ENCODE peak calls at places on chromosomes 1 and 21, in four cellular contexts. One of them, this sample, is unnamed.

GRCh38 chr1:16088996-16089395 is 15.5 kb upstream of the FAM131C start:
- DNase-seq in transverse colon: no peak
- DNase-seq in MM.1S: no peak
- DNase-seq in mammary epithelial cell: peak
- DNase-seq in this sample: peak

GRCh38 chr1:226654046-226654445 is 85.0 kb downstream of the ITPKB start:
- DNase-seq in transverse colon: no peak
- DNase-seq in mammary epithelial cell: no peak
- DNase-seq in MM.1S: peak
- DNase-seq in this sample: no peak

GRCh38 chr1:94240822-94241221 is 3.4 kb upstream of the ARHGAP29 start:
- DNase-seq in MM.1S: no peak
- DNase-seq in mammary epithelial cell: no peak
- DNase-seq in transverse colon: no peak
- DNase-seq in this sample: no peak

GRCh38 chr1:226429051-226429461 is 21.2 kb upstream of the PARP1 start:
- DNase-seq in transverse colon: no peak
- DNase-seq in mammary epithelial cell: no peak
- DNase-seq in MM.1S: no peak
- DNase-seq in this sample: no peak

GRCh38 chr1:1361233-1361981 is 3.1 kb upstream of the MXRA8 start:
- DNase-seq in transverse colon: no peak
- DNase-seq in mammary epithelial cell: no peak
- DNase-seq in MM.1S: no peak
- DNase-seq in this sample: no peak

GRCh38 chr21:38082936-38083335 is 166.7 kb upstream of the KCNJ6 start:
- DNase-seq in transverse colon: no peak
- DNase-seq in mammary epithelial cell: peak
- DNase-seq in MM.1S: no peak
- DNase-seq in this sample: no peak

GRCh38 chr21:46100020-46100419 is 2.1 kb downstream of the COL6A2 start:
- DNase-seq in transverse colon: no peak
- DNase-seq in MM.1S: no peak
- DNase-seq in mammary epithelial cell: no peak
- DNase-seq in this sample: no peak

GRCh38 chr1:155334980-155335379 is 14.3 kb downstream of the RUSC1 start:
- DNase-seq in mammary epithelial cell: no peak
- DNase-seq in transverse colon: no peak
- DNase-seq in MM.1S: no peak
- DNase-seq in this sample: no peak

GRCh38 chr21:41359289-41359688 is 2.5 kb upstream of the MX2 start:
- DNase-seq in MM.1S: no peak
- DNase-seq in mammary epithelial cell: no peak
- DNase-seq in transverse colon: no peak
- DNase-seq in this sample: no peak

GRCh38 chr21:45142469-45142868 is 68.1 kb downstream of the ADARB1 start:
- DNase-seq in MM.1S: no peak
- DNase-seq in mammary epithelial cell: no peak
- DNase-seq in transverse colon: no peak
- DNase-seq in this sample: no peak

GRCh38 chr1:6408023-6408422 is 11.7 kb downstream of the HES2 start:
- DNase-seq in transverse colon: no peak
- DNase-seq in mammary epithelial cell: no peak
- DNase-seq in MM.1S: no peak
- DNase-seq in this sample: no peak

GRCh38 chr1:64942118-64942517 is 24.2 kb downstream of the JAK1 start:
- DNase-seq in MM.1S: no peak
- DNase-seq in mammary epithelial cell: no peak
- DNase-seq in transverse colon: no peak
- DNase-seq in this sample: no peak

GRCh38 chr1:64766385-64766784 is 21.5 kb downstream of the RAVER2 start:
- DNase-seq in mammary epithelial cell: peak
- DNase-seq in transverse colon: no peak
- DNase-seq in MM.1S: no peak
- DNase-seq in this sample: no peak

GRCh38 chr1:160590488-160590887 is 11.2 kb upstream of the CD84 start:
- DNase-seq in mammary epithelial cell: no peak
- DNase-seq in transverse colon: no peak
- DNase-seq in MM.1S: no peak
- DNase-seq in this sample: no peak

GRCh38 chr1:89519779-89520358 is 4.8 kb upstream of the LRRC8B start:
- DNase-seq in MM.1S: peak
- DNase-seq in transverse colon: peak
- DNase-seq in mammary epithelial cell: peak
- DNase-seq in this sample: peak

GRCh38 chr1:16241116-16241763 is 4.3 kb upstream of the CPLANE2 start:
- DNase-seq in MM.1S: no peak
- DNase-seq in mammary epithelial cell: no peak
- DNase-seq in transverse colon: peak
- DNase-seq in this sample: no peak

GRCh38 chr1:167066333-167067122 is 23.6 kb downstream of the GPA33 start:
- DNase-seq in MM.1S: peak
- DNase-seq in transverse colon: peak
- DNase-seq in mammary epithelial cell: peak
- DNase-seq in this sample: peak

GRCh38 chr1:172885411-172885810 is 165.3 kb downstream of the TNFSF18 start:
- DNase-seq in MM.1S: no peak
- DNase-seq in transverse colon: no peak
- DNase-seq in mammary epithelial cell: no peak
- DNase-seq in this sample: no peak

GRCh38 chr1:212410231-212410825 is 4.4 kb downstream of the PACC1 start:
- DNase-seq in mammary epithelial cell: no peak
- DNase-seq in MM.1S: no peak
- DNase-seq in transverse colon: no peak
- DNase-seq in this sample: no peak

GRCh38 chr1:234481771-234482170 is 2.8 kb upstream of the TARBP1 start:
- DNase-seq in MM.1S: no peak
- DNase-seq in transverse colon: no peak
- DNase-seq in mammary epithelial cell: no peak
- DNase-seq in this sample: no peak

GRCh38 chr1:81600878-81601658 is 199.7 kb upstream of the ADGRL2 start:
- DNase-seq in transverse colon: no peak
- DNase-seq in MM.1S: no peak
- DNase-seq in mammary epithelial cell: no peak
- DNase-seq in this sample: no peak

GRCh38 chr1:42282867-42283583 is 52.0 kb downstream of the FOXJ3 start:
- DNase-seq in mammary epithelial cell: peak
- DNase-seq in MM.1S: no peak
- DNase-seq in transverse colon: no peak
- DNase-seq in this sample: no peak
- TF ChIP-seq CTCF in mammary epithelial cell: no peak
- TF ChIP-seq CTCF in MM.1S: no peak
- TF ChIP-seq CTCF in transverse colon: no peak
- TF ChIP-seq CTCF in this sample: no peak

DNA sequence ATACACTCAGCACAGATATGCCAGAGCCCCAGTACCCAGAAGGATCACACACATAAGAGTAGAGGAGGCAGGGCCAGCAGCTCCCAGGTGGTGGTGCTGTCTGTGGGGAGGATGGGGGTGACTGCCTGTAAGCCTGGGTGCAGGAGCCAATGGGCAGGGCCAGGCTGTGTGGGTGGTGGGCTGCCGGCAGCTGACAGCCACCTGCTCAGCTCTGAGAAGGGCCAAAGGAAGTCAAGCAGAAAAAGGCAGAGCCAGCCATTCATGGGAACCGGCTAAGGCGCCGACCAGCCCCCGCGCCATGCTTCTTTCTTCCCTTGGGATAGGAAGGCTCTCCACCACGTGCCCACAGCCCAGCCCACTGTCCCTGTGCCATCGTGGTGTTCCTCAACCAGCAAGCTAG is 14.1 kb downstream of the PIK3C2B start:
- DNase-seq in transverse colon: no peak
- DNase-seq in MM.1S: no peak
- DNase-seq in mammary epithelial cell: no peak
- DNase-seq in this sample: no peak
- H3K27ac ChIP-seq in transverse colon: peak
- H3K27ac ChIP-seq in MM.1S: no peak
- H3K27ac ChIP-seq in mammary epithelial cell: no peak
- H3K27ac ChIP-seq in this sample: no peak

GRCh38 chr21:32096411-32096810 is 182.4 kb downstream of the MIS18A start:
- DNase-seq in mammary epithelial cell: no peak
- DNase-seq in transverse colon: no peak
- DNase-seq in MM.1S: peak
- DNase-seq in this sample: no peak
- TF ChIP-seq CTCF in mammary epithelial cell: no peak
- TF ChIP-seq CTCF in transverse colon: peak
- TF ChIP-seq CTCF in MM.1S: peak
- TF ChIP-seq CTCF in this sample: no peak

GRCh38 chr1:61140778-61141177 is 58.4 kb downstream of the NFIA start:
- DNase-seq in mammary epithelial cell: no peak
- DNase-seq in transverse colon: no peak
- DNase-seq in MM.1S: peak
- DNase-seq in this sample: no peak

GRCh38 chr1:61140056-61140549 is 57.7 kb downstream of the NFIA start:
- DNase-seq in mammary epithelial cell: no peak
- DNase-seq in MM.1S: no peak
- DNase-seq in transverse colon: no peak
- DNase-seq in this sample: no peak

GRCh38 chr1:61143821-61144220 is 61.5 kb downstream of the NFIA start:
- DNase-seq in transverse colon: no peak
- DNase-seq in mammary epithelial cell: no peak
- DNase-seq in MM.1S: no peak
- DNase-seq in this sample: no peak

GRCh38 chr1:61141288-61142044 is 59.1 kb downstream of the NFIA start:
- DNase-seq in mammary epithelial cell: peak
- DNase-seq in MM.1S: peak
- DNase-seq in transverse colon: no peak
- DNase-seq in this sample: peak

GRCh38 chr1:61142726-61143500 is 60.6 kb downstream of the NFIA start:
- DNase-seq in transverse colon: no peak
- DNase-seq in MM.1S: no peak
- DNase-seq in mammary epithelial cell: peak
- DNase-seq in this sample: no peak
- H3K27ac ChIP-seq in transverse colon: no peak
- H3K27ac ChIP-seq in MM.1S: no peak
- H3K27ac ChIP-seq in mammary epithelial cell: no peak
- H3K27ac ChIP-seq in this sample: peak

DNA sequence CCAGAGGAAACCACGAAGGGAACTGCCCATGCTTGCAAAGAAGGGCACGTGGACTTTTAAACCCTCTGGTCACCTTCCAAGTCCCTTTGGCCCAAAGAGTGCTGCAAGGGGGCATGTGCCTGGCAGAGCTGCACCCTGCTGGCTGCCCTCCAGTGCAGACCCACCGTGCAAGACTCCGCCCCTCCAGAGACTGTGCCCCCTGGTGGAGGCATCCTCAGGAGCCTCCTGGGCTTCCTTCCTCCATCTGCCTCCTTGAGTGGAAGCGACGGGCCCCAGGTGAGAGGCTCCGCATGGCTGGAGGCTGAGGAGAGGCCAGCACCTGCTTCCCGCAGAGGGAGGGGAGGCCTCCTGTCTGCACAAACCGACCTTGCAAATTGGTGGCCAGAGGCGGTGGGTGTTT is 100.7 kb downstream of the CRYAA start:
- DNase-seq in transverse colon: no peak
- DNase-seq in mammary epithelial cell: no peak
- DNase-seq in MM.1S: no peak
- DNase-seq in this sample: no peak
- TF ChIP-seq CTCF in transverse colon: no peak
- TF ChIP-seq CTCF in mammary epithelial cell: peak
- TF ChIP-seq CTCF in MM.1S: peak
- TF ChIP-seq CTCF in this sample: no peak

GRCh38 chr1:246569248-246570238 is 3.3 kb downstream of the CNST start:
- DNase-seq in MM.1S: no peak
- DNase-seq in mammary epithelial cell: peak
- DNase-seq in transverse colon: peak
- DNase-seq in this sample: no peak
- H3K27ac ChIP-seq in MM.1S: no peak
- H3K27ac ChIP-seq in mammary epithelial cell: no peak
- H3K27ac ChIP-seq in transverse colon: peak
- H3K27ac ChIP-seq in this sample: no peak

DNA sequence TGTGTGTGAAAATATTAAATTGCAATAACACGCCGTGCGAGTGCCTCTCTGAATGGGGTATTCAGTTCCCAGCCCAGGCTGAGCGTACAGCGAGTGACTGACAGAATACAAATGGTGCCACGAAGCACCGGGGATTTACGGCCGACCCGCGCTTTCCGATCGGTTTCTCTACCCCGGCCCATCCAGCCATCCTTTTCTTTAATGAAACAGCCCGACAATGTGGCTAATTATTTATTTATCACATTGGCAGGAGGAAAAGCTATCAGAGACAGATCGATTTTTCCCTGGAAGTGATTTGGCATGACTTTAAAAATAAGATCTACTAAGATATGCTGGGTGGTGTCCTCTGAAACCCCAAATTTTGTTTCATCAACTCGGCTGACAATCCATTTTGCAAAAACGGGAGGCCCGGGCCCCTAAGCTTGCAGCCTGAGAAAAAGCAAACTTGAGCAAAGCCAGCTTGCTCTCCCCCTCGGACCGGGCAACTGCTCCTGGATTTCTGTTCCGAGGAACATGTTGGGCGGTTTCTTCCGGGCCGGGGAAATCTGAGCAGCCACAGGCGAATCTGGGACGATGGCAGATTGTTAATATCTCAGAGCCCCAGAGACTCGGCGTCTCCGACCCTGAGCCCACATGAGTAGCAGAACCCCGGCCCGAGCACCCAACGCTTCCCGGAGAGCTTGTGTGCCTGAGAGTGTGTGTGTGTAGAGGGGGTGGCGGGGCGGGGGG is 11.4 kb downstream of the PRDM16 start:
- DNase-seq in mammary epithelial cell: no peak
- DNase-seq in MM.1S: no peak
- DNase-seq in transverse colon: no peak
- DNase-seq in this sample: no peak
- TF ChIP-seq CTCF in mammary epithelial cell: no peak
- TF ChIP-seq CTCF in MM.1S: no peak
- TF ChIP-seq CTCF in transverse colon: no peak
- TF ChIP-seq CTCF in this sample: no peak

GRCh38 chr1:97334454-97334853 is 586.4 kb downstream of the DPYD start:
- DNase-seq in MM.1S: no peak
- DNase-seq in transverse colon: no peak
- DNase-seq in mammary epithelial cell: peak
- DNase-seq in this sample: no peak
- H3K27ac ChIP-seq in MM.1S: no peak
- H3K27ac ChIP-seq in transverse colon: no peak
- H3K27ac ChIP-seq in mammary epithelial cell: no peak
- H3K27ac ChIP-seq in this sample: no peak

GRCh38 chr1:46183119-46183842 is 7.0 kb upstream of the P3R3URF start:
- DNase-seq in mammary epithelial cell: peak
- DNase-seq in MM.1S: no peak
- DNase-seq in transverse colon: peak
- DNase-seq in this sample: peak

GRCh38 chr1:46179138-46180081 is 3.1 kb upstream of the P3R3URF start:
- DNase-seq in MM.1S: peak
- DNase-seq in mammary epithelial cell: peak
- DNase-seq in transverse colon: peak
- DNase-seq in this sample: peak

GRCh38 chr1:46176211-46176865 is at the start of gene P3R3URF:
- DNase-seq in mammary epithelial cell: no peak
- DNase-seq in MM.1S: no peak
- DNase-seq in transverse colon: no peak
- DNase-seq in this sample: no peak

GRCh38 chr1:46181343-46182260 is 5.3 kb upstream of the P3R3URF start:
- DNase-seq in mammary epithelial cell: peak
- DNase-seq in MM.1S: no peak
- DNase-seq in transverse colon: peak
- DNase-seq in this sample: no peak

GRCh38 chr1:46180082-46180616 is 3.9 kb upstream of the P3R3URF start:
- DNase-seq in transverse colon: peak
- DNase-seq in mammary epithelial cell: peak
- DNase-seq in MM.1S: no peak
- DNase-seq in this sample: peak
- TF ChIP-seq CTCF in transverse colon: peak
- TF ChIP-seq CTCF in mammary epithelial cell: peak
- TF ChIP-seq CTCF in MM.1S: peak
- TF ChIP-seq CTCF in this sample: no peak

This sample was measured in RWPE1.